ENCODE peak calls at places on chromosomes 16 and 17, in four cellular contexts. G is HEK293T, I is K562, U is HepG2. P is an unnamed sample.

GRCh38 chr16:79918916-79919315 is 318.4 kb upstream of the MAF start:
- DNase-seq in G (no peak), I (no peak), U (no peak), P (no peak)

GRCh38 chr16:20675488-20676267 is 21.8 kb downstream of the ACSM1 start:
- DNase-seq in G (no peak), I (peak), U (peak), P (peak)

GRCh38 chr17:78359216-78359935 is 501 bp downstream of the SOCS3 start:
- DNase-seq in G (no peak), I (peak), U (no peak), P (peak)

GRCh38 chr16:49857423-49858181 is 1.7 kb upstream of the ZNF423 start:
- DNase-seq in G (peak), I (peak), U (peak), P (peak)

GRCh38 chr17:71632328-71632727 is 488.5 kb upstream of the SOX9 start:
- DNase-seq in G (no peak), I (no peak), U (no peak), P (no peak)

GRCh38 chr16:12902511-12903324 is 1.3 kb downstream of the SHISA9 start:
- DNase-seq in G (no peak), I (no peak), U (no peak), P (peak)

GRCh38 chr17:44971776-44972483 is 3.8 kb upstream of the C1QL1 start:
- DNase-seq in G (no peak), I (no peak), U (no peak), P (peak)

GRCh38 chr17:73947281-73947975 is 256.1 kb upstream of the RPL38 start:
- DNase-seq in G (no peak), I (no peak), U (no peak), P (no peak)

GRCh38 chr16:30603945-30604315 is 6.3 kb downstream of the ZNF689 start:
- DNase-seq in G (no peak), I (no peak), U (no peak), P (no peak)

GRCh38 chr17:73045722-73046121 is 46.8 kb downstream of the SLC39A11 start:
- DNase-seq in G (no peak), I (no peak), U (no peak), P (no peak)

GRCh38 chr17:6567528-6568185 is 11.3 kb upstream of the PITPNM3 start:
- DNase-seq in G (no peak), I (no peak), U (no peak), P (no peak)

GRCh38 chr16:78893340-78893739 is 707.2 kb downstream of the MAF start:
- DNase-seq in G (no peak), I (no peak), U (no peak), P (no peak)

GRCh38 chr17:15883617-15884111 is 61.3 kb upstream of the ADORA2B start:
- DNase-seq in G (no peak), I (no peak), U (no peak), P (no peak)

GRCh38 chr17:40241435-40241834 is 22.3 kb downstream of the WIPF2 start:
- DNase-seq in G (no peak), I (no peak), U (no peak), P (no peak)

GRCh38 chr17:34398990-34399389 is 36.0 kb upstream of the CCL1 start:
- DNase-seq in G (no peak), I (no peak), U (no peak), P (no peak)

GRCh38 chr16:9154576-9155410 is 63.3 kb downstream of the HAPSTR1 start:
- DNase-seq in G (no peak), I (no peak), U (no peak), P (no peak)

GRCh38 chr16:81070979-81071378 is 6.1 kb downstream of the C16orf46 start:
- DNase-seq in G (no peak), I (no peak), U (no peak), P (no peak)

GRCh38 chr17:75371339-75371738 is 34.1 kb downstream of the GRB2 start:
- DNase-seq in G (no peak), I (no peak), U (no peak), P (no peak)

GRCh38 chr16:72927199-72928088 is 120.5 kb downstream of the ZFHX3 start:
- DNase-seq in G (peak), I (no peak), U (peak), P (no peak)

GRCh38 chr16:73058616-73059409 is 10.9 kb upstream of the ZFHX3 start:
- DNase-seq in G (no peak), I (peak), U (no peak), P (peak)

GRCh38 chr16:76287466-76287865 is 10.3 kb downstream of the CNTNAP4 start:
- DNase-seq in G (no peak), I (no peak), U (no peak), P (no peak)

GRCh38 chr17:69574257-69575197 is 160.0 kb downstream of the MAP2K6 start:
- DNase-seq in G (no peak), I (no peak), U (no peak), P (no peak)

GRCh38 chr16:22326369-22326652 is 29.1 kb downstream of the POLR3E start:
- DNase-seq in G (no peak), I (no peak), U (no peak), P (no peak)

GRCh38 chr17:82942166-82943130 is 102.6 kb upstream of the ZNF750 start:
- DNase-seq in G (no peak), I (no peak), U (no peak), P (peak)

GRCh38 chr16:57840833-57841232 is 38.5 kb upstream of the KIFC3 start:
- DNase-seq in G (no peak), I (no peak), U (peak), P (no peak)

GRCh38 chr17:56475121-56475520 is 118.4 kb upstream of the NOG start:
- DNase-seq in G (no peak), I (no peak), U (no peak), P (no peak)

GRCh38 chr17:64406321-64407200 is 15.9 kb upstream of the PECAM1 start:
- DNase-seq in G (no peak), I (peak), U (peak), P (peak)

GRCh38 chr17:58706351-58707140 is 14.1 kb downstream of the RAD51C start:
- DNase-seq in G (no peak), I (no peak), U (no peak), P (no peak)
- TF ChIP-seq ELF4 in G (no peak), I (no peak), U (no peak), P (no peak)

GRCh38 chr17:76467809-76468633 is 618 bp downstream of the AANAT start:
- DNase-seq in G (no peak), I (no peak), U (no peak), P (no peak)

GRCh38 chr17:76468634-76469010 is 1.2 kb downstream of the AANAT start:
- DNase-seq in G (no peak), I (no peak), U (no peak), P (no peak)

GRCh38 chr17:76466775-76467130 is 650 bp upstream of the AANAT start:
- DNase-seq in G (no peak), I (no peak), U (no peak), P (no peak)

GRCh38 chr17:76469076-76469990 is 1.9 kb downstream of the AANAT start:
- DNase-seq in G (no peak), I (no peak), U (no peak), P (no peak)

DNA sequence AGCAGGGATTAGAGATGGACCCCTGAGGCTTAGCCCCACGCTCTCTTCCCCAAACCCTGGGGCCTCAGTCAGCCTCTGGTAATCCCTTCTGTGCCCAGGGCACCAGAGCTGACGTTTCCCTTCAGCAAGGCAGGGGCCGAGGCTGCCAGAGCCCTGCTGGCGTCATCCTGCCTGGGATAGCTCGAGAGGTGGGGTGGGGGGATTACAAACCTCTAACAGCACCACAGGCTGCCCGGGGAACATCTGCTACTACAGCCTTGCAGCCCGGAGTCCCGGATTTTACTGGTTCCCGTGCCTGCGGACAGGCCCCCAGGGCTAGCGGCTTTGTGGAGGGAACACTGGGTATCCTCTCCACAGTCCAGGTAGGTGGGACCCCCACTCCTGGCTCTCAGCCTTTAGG is at the start of gene AANAT:
- DNase-seq in G (no peak), I (no peak), U (no peak), P (no peak)
- TF ChIP-seq ELF4 in G (no peak), I (no peak), U (no peak), P (no peak)

GRCh38 chr16:88542231-88542630 is 28.0 kb upstream of the ZC3H18 start:
- DNase-seq in G (no peak), I (no peak), U (no peak), P (no peak)
- TF ChIP-seq ELF4 in G (no peak), I (no peak), U (no peak), P (no peak)

GRCh38 chr17:17871913-17872312 is 35.1 kb upstream of the SREBF1 start:
- DNase-seq in G (no peak), I (no peak), U (no peak), P (no peak)

GRCh38 chr17:17872468-17873345 is 35.9 kb upstream of the SREBF1 start:
- DNase-seq in G (no peak), I (no peak), U (no peak), P (no peak)

GRCh38 chr17:17873450-17873991 is 36.7 kb upstream of the SREBF1 start:
- DNase-seq in G (no peak), I (no peak), U (no peak), P (no peak)

GRCh38 chr17:17876959-17877547 is 40.3 kb upstream of the SREBF1 start:
- DNase-seq in G (no peak), I (no peak), U (no peak), P (no peak)

GRCh38 chr17:17874478-17874877 is 37.7 kb upstream of the SREBF1 start:
- DNase-seq in G (no peak), I (no peak), U (no peak), P (no peak)
- TF ChIP-seq ELF4 in G (no peak), I (no peak), U (no peak), P (no peak)

DNA sequence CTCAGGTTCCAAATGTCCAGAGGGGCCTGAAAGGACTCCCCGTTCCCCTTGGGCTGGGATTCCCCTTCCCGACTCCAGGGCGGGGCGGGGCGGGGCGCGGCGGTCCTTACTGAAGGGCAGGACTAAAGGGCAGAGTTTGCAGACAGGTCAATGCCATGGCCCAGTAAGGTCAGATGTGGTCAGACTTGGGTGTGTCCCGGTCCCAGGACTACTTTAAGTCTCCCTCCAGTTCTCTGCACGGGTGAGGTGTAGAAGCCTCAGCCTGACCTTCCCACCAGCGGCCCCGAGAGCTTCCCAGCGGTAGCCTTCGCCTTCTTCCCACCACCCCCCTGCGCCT is 505 bp downstream of the KDM6B start:
- DNase-seq in G (no peak), I (peak), U (peak), P (no peak)
- TF ChIP-seq ELF4 in G (no peak), I (no peak), U (no peak), P (no peak)

GRCh38 chr17:58391302-58391984 is 25.9 kb downstream of the RNF43 start:
- DNase-seq in G (peak), I (peak), U (peak), P (no peak)
- TF ChIP-seq ELF4 in G (no peak), I (no peak), U (peak), P (no peak)